ENCODE peak calls at places on chromosomes 3 and 15, in four cellular contexts. P is transverse colon, O is IMR-90, N is stomach. A is an unnamed sample. For H3K4me1, the result is how much of the 10 kb centered on the place peaks cover.

GRCh38 chr3:142459929-142460328 is 12.1 kb upstream of the XRN1 start:
- DNase-seq in P (no peak), O (no peak), N (no peak), A (no peak)

GRCh38 chr3:82685761-82686160 is 924.3 kb upstream of the GBE1 start:
- DNase-seq in P (no peak), O (no peak), N (no peak), A (no peak)

GRCh38 chr3:172787746-172788145 is 37.2 kb downstream of the ECT2 start:
- DNase-seq in P (no peak), O (peak), N (no peak), A (no peak)

GRCh38 chr3:39362812-39363211 is 20.4 kb upstream of the SLC25A38 start:
- DNase-seq in P (no peak), O (no peak), N (no peak), A (no peak)

GRCh38 chr3:105933871-105934270 is 65.1 kb upstream of the CBLB start:
- DNase-seq in P (no peak), O (peak), N (no peak), A (no peak)

GRCh38 chr15:41581110-41581509 is 22.1 kb downstream of the TYRO3 start:
- DNase-seq in P (no peak), O (no peak), N (no peak), A (no peak)

GRCh38 chr3:142909282-142909681 is 20.4 kb upstream of the PCOLCE2 start:
- DNase-seq in P (no peak), O (no peak), N (no peak), A (no peak)

GRCh38 chr3:127628426-127628787 is 578 bp upstream of the PODXL2 start:
- DNase-seq in P (no peak), O (no peak), N (no peak), A (no peak)

GRCh38 chr3:126858887-126859286 is 124.0 kb upstream of the PLXNA1 start:
- DNase-seq in P (no peak), O (peak), N (no peak), A (no peak)

GRCh38 chr3:189349772-189350171 is 178.0 kb downstream of the TPRG1 start:
- DNase-seq in P (no peak), O (no peak), N (no peak), A (no peak)

GRCh38 chr15:35545825-35546580 is at the start of gene DPH6:
- DNase-seq in P (peak), O (peak), N (peak), A (peak)
- TF ChIP-seq POLR2A in P (peak), O (peak), N (no peak), A (peak)

GRCh38 chr15:63968122-63968524 is 78.2 kb downstream of the DAPK2 start:
- DNase-seq in P (peak), O (no peak), N (no peak), A (no peak)
- H3K4me1 ChIP-seq in P (under half), O (under half), N (under half), A (under half)

GRCh38 chr3:49018707-49019006 is 277 bp upstream of the DALRD3 start:
- DNase-seq in P (no peak), O (no peak), N (no peak), A (no peak)
- TF ChIP-seq POLR2A in P (no peak), O (no peak), N (no peak), A (peak)

DNA sequence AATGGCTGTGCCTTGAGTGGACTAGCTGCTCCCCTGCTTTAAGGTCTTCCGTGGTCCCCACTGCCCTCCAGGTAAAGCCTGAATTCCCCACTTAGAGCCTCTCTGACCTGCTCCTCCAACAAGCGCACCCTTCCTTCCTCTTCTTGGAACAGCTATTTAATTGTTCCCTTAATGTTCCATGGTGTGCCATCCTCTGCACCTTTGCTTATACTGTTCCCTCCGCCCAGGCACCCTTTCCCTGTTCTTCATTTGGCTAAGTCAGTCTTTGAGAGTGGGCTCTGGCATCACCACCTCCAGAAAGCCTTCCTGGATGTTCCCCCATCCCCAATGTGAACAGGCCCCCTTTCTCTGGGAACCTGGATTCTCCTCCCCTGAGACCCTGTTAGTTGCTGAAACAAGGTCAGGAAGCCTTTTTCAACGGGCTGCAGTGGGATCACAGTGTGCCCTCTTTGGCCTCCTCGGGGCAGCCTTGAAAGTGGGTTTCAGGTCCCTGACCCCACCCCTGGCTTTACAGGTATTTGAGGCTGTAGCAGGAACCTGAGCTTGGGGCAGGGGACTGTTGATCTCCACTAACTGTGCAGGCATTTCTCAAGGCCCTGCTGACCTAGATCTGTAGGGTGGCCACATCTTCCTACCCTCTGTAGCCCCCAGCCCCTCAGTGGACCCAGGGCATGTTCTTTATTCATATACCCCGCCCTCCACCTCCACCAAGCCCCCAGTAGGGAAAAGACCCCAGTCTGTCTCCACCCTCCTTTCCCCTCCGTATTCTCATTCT is 5.0 kb downstream of the ISLR start:
- DNase-seq in P (no peak), O (no peak), N (no peak), A (no peak)
- H3K4me1 ChIP-seq in P (under half), O (under half), N (under half), A (under half)

GRCh38 chr3:160372780-160373179 is 26.2 kb downstream of the IFT80 start:
- DNase-seq in P (no peak), O (peak), N (no peak), A (no peak)
- TF ChIP-seq POLR2A in P (no peak), O (no peak), N (no peak), A (no peak)

GRCh38 chr3:37861540-37862051 is at the start of gene CTDSPL:
- DNase-seq in P (peak), O (peak), N (peak), A (peak)

GRCh38 chr3:37862219-37862711 is 585 bp downstream of the CTDSPL start:
- DNase-seq in P (peak), O (peak), N (peak), A (peak)

GRCh38 chr3:37863552-37863865 is 1.8 kb downstream of the CTDSPL start:
- DNase-seq in P (no peak), O (no peak), N (no peak), A (no peak)

GRCh38 chr3:37863949-37864822 is 2.5 kb downstream of the CTDSPL start:
- DNase-seq in P (no peak), O (no peak), N (no peak), A (peak)

GRCh38 chr3:37862712-37863551 is 1.3 kb downstream of the CTDSPL start:
- DNase-seq in P (peak), O (peak), N (no peak), A (no peak)
- H3K4me1 ChIP-seq in P (under half), O (under half), N (under half), A (under half)

GRCh38 chr3:118810499-118811035 is 224.1 kb downstream of the IGSF11 start:
- DNase-seq in P (no peak), O (no peak), N (no peak), A (no peak)
- TF ChIP-seq POLR2A in P (no peak), O (no peak), N (no peak), A (no peak)